ENCODE peak calls at places on chromosomes 2 and 18, in four cellular contexts. H, A, R and L are unnamed samples.

GRCh38 chr2:158539176-158539895 is 82.6 kb downstream of the PKP4 start:
- DNase-seq in H (peak; percentile 77), R (peak; percentile 83), A (no peak), L (no peak)

GRCh38 chr2:64766841-64767669 is 113.3 kb upstream of the SERTAD2 start:
- DNase-seq in H (no peak), A (no peak), R (no peak), L (no peak)

GRCh38 chr2:237913193-237913917 is 53.5 kb upstream of the UBE2F start:
- DNase-seq in R (no peak), A (no peak), H (no peak), L (no peak)

GRCh38 chr2:7027961-7028655 is 110.9 kb downstream of the RNF144A start:
- DNase-seq in H (no peak), R (no peak), A (no peak), L (no peak)

GRCh38 chr18:34787931-34788532 is 77.9 kb downstream of the DTNA start:
- DNase-seq in R (peak; percentile 42), H (peak; percentile 57), A (peak; percentile 59), L (no peak)

GRCh38 chr2:152411154-152411553 is 76.2 kb downstream of the FMNL2 start:
- DNase-seq in A (no peak), H (no peak), R (no peak), L (no peak)

GRCh38 chr2:164722604-164723338 is 101.5 kb upstream of the GRB14 start:
- DNase-seq in H (no peak), R (no peak), A (no peak), L (no peak)

GRCh38 chr2:181178823-181179412 is 198.5 kb downstream of the UBE2E3 start:
- DNase-seq in R (no peak), A (peak; percentile 25), H (no peak), L (no peak)

GRCh38 chr18:60120231-60120630 is 220.4 kb downstream of the PMAIP1 start:
- DNase-seq in A (no peak), H (no peak), R (no peak), L (no peak)

GRCh38 chr18:68778280-68778875 is 19.5 kb upstream of the CCDC102B start:
- DNase-seq in A (no peak), H (no peak), R (no peak), L (no peak)

GRCh38 chr18:475202-475624 is 25.3 kb downstream of the COLEC12 start:
- DNase-seq in R (no peak), H (peak; percentile 13), A (peak; percentile 57), L (no peak)

GRCh38 chr2:36797324-36798070 is 101.0 kb downstream of the VIT start:
- DNase-seq in H (no peak), R (no peak), A (no peak), L (no peak)

GRCh38 chr2:109046925-109047508 is 58.0 kb upstream of the EDAR start:
- DNase-seq in R (no peak), H (no peak), A (no peak), L (no peak)

GRCh38 chr2:33215299-33215698 is 261.1 kb upstream of the RASGRP3 start:
- DNase-seq in R (peak; percentile 87), H (no peak), A (no peak), L (peak; percentile 83)

GRCh38 chr2:152615177-152615576 is 102.1 kb downstream of the PRPF40A start:
- DNase-seq in A (no peak), H (no peak), R (no peak), L (no peak)

GRCh38 chr2:61535449-61535848 is 2.7 kb downstream of the XPO1 start:
- DNase-seq in R (peak; percentile 0), A (no peak), H (no peak), L (no peak)

GRCh38 chr2:157856157-157856455 is 20.0 kb downstream of the ACVR1 start:
- DNase-seq in A (no peak), H (no peak), R (no peak), L (no peak)

GRCh38 chr2:127067620-127068350 is 39.2 kb downstream of the BIN1 start:
- DNase-seq in H (peak; percentile 61), R (peak; percentile 24), A (peak; percentile 72), L (peak; percentile 79)

GRCh38 chr2:47094519-47095155 is 60.5 kb downstream of the STPG4 start:
- DNase-seq in R (no peak), A (no peak), H (no peak), L (no peak)

GRCh38 chr2:203037026-203037425 is 22.4 kb downstream of the NBEAL1 start:
- DNase-seq in A (no peak), R (no peak), H (no peak), L (no peak)

GRCh38 chr2:203040966-203041521 is 26.4 kb downstream of the NBEAL1 start:
- DNase-seq in H (no peak), R (no peak), A (no peak), L (no peak)

GRCh38 chr2:203042178-203042577 is 27.5 kb downstream of the NBEAL1 start:
- DNase-seq in R (no peak), H (no peak), A (no peak), L (no peak)

GRCh38 chr2:203035879-203036470 is 21.3 kb downstream of the NBEAL1 start:
- DNase-seq in R (no peak), A (no peak), H (no peak), L (no peak)

DNA sequence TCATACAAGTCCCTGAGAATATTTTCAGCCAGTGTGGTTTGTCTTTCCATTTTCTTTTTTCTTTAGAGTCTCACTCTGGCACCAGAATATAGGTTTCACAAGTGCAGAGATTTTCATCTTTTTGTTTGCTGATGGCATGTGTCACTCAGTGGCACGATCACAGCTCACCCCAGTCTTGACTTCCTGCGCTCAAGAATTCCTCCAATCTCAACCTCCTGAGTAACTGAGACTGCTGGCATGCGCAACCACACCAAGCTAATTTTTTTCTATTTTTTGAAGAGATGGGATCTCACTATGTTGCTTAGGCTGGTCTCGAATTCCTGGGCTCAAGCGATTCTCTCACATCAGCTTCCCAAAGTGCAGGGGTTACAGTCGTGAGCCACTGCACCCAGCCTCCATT is 23.9 kb downstream of the NBEAL1 start:
- DNase-seq in H (no peak), A (no peak), R (no peak), L (no peak)
- H3K9me3 ChIP-seq in H (no peaks in the 10 kb centered on the region), A (no peaks in the 10 kb centered on the region), R (no peaks in the 10 kb centered on the region), L (no peaks in the 10 kb centered on the region)

GRCh38 chr2:10038123-10038522 is 5.2 kb upstream of the KLF11 start:
- DNase-seq in A (no peak), H (no peak), R (no peak), L (no peak)
- H3K4me1 ChIP-seq in A (peaks cover 9% of the 10 kb centered on the region), H (no peaks in the 10 kb centered on the region), R (peaks cover 11% of the 10 kb centered on the region), L (peaks cover 22% of the 10 kb centered on the region)

GRCh38 chr2:220753486-220753885 is 818.6 kb downstream of the EPHA4 start:
- DNase-seq in R (no peak), A (no peak), H (no peak), L (no peak)
- H3K9me3 ChIP-seq in R (no peaks in the 10 kb centered on the region), A (no peaks in the 10 kb centered on the region), H (no peaks in the 10 kb centered on the region), L (no peaks in the 10 kb centered on the region)

GRCh38 chr2:215413484-215413777 is 22.4 kb downstream of the FN1 start:
- DNase-seq in R (no peak), H (no peak), A (no peak), L (no peak)

GRCh38 chr2:215413974-215414373 is 21.9 kb downstream of the FN1 start:
- DNase-seq in A (no peak), H (no peak), R (no peak), L (no peak)

GRCh38 chr2:215411941-215412743 is 23.7 kb downstream of the FN1 start:
- DNase-seq in R (no peak), H (no peak), A (no peak), L (no peak)

GRCh38 chr2:215409331-215410127 is 26.3 kb downstream of the FN1 start:
- DNase-seq in A (no peak), H (no peak), R (peak; percentile 73), L (no peak)

GRCh38 chr2:215410932-215411285 is 25.0 kb downstream of the FN1 start:
- DNase-seq in R (peak; percentile 86), H (no peak), A (no peak), L (no peak)
- H3K4me1 ChIP-seq in R (peaks cover 31% of the 10 kb centered on the region), H (no peaks in the 10 kb centered on the region), A (no peaks in the 10 kb centered on the region), L (peaks cover 4% of the 10 kb centered on the region)

GRCh38 chr2:89767581-89768435 is 1076.3 kb downstream of the RPIA start:
- DNase-seq in A (no peak), H (no peak), R (no peak), L (peak; percentile 61)
- H3K9me3 ChIP-seq in A (no peaks in the 10 kb centered on the region), H (no peaks in the 10 kb centered on the region), R (peaks cover 22% of the 10 kb centered on the region), L (no peaks in the 10 kb centered on the region)